ENCODE peak calls at places on chromosomes 13 and 19, in nine cellular contexts. J is CMK; N is activated CD8-positive, alpha-beta memory T cell treated with anti-CD3 and anti-CD28 coated beads for 4 hours; X is breast epithelium; L is cardiac muscle cell; G is heart left ventricle; U is activated CD4-positive, alpha-beta T cell treated with anti-CD3 and anti-CD28 coated beads, Interleukin-2, amount 50 U/mL, for 1 hour; H is immature natural killer cell; C is stimulated activated CD8-positive, alpha-beta memory T cell treated with anti-CD3 and anti-CD28 coated beads, Interleukin-2, amount 100 ng/mL, for 48 hours. W is an unnamed sample.
A peak's percentile ranks its signal among the peaks of the same experiment; 100 is the strongest.

GRCh38 chr19:991174-991931 is 7.2 kb downstream of the WDR18 start:
- DNase-seq in J (peak; percentile 39), N (peak; percentile 29), X (no peak), L (peak; percentile 54), G (peak; percentile 57), U (peak; percentile 75), H (peak; percentile 34), C (peak; percentile 73), W (no peak)

GRCh38 chr13:34223984-34224383 is 406.0 kb downstream of the RFC3 start:
- DNase-seq in J (no peak), N (no peak), X (no peak), L (no peak), G (no peak), U (no peak), H (no peak), C (no peak), W (no peak)

GRCh38 chr13:60852886-60853285 is 455.9 kb downstream of the TDRD3 start:
- DNase-seq in J (no peak), N (no peak), X (no peak), L (no peak), G (no peak), U (no peak), H (no peak), C (no peak), W (no peak)

GRCh38 chr13:25934127-25934526 is 117.7 kb downstream of the SHISA2 start:
- DNase-seq in J (no peak), N (no peak), X (no peak), L (no peak), G (no peak), U (no peak), H (no peak), C (no peak), W (no peak)

GRCh38 chr19:18967358-18968146 is 26.5 kb upstream of the HOMER3 start:
- DNase-seq in J (no peak), N (no peak), X (peak; percentile 88), L (peak; percentile 83), G (peak; percentile 62), U (no peak), H (no peak), C (no peak), W (no peak)

GRCh38 chr13:74129500-74130144 is 4.6 kb downstream of the KLF12 start:
- DNase-seq in J (peak; percentile 68), N (no peak), X (no peak), L (no peak), G (peak; percentile 29), U (peak; percentile 24), H (peak; percentile 19), C (no peak), W (no peak)

GRCh38 chr19:54204767-54205468 is 4.3 kb downstream of the RPS9 start:
- DNase-seq in J (no peak), N (no peak), X (no peak), L (no peak), G (no peak), U (no peak), H (no peak), C (no peak), W (no peak)

GRCh38 chr19:12913011-12913561 is 6.0 kb downstream of the SYCE2 start:
- DNase-seq in J (no peak), N (no peak), X (peak; percentile 85), L (peak; percentile 91), G (peak; percentile 78), U (no peak), H (no peak), C (no peak), W (no peak)

GRCh38 chr19:17865364-17866311 is 5.9 kb downstream of the RPL18A start:
- DNase-seq in J (no peak), N (no peak), X (no peak), L (no peak), G (no peak), U (no peak), H (no peak), C (no peak), W (peak; percentile 66)

GRCh38 chr19:31058676-31059075 is 290.6 kb downstream of the TSHZ3 start:
- DNase-seq in J (no peak), N (no peak), X (no peak), L (no peak), G (no peak), U (no peak), H (no peak), C (no peak), W (no peak)

GRCh38 chr19:19619849-19620210 is 1.3 kb upstream of the PBX4 start:
- DNase-seq in J (no peak), N (no peak), X (no peak), L (no peak), G (no peak), U (no peak), H (no peak), C (no peak), W (no peak)

GRCh38 chr13:110183925-110184324 is 123.0 kb downstream of the COL4A1 start:
- DNase-seq in J (no peak), N (no peak), X (no peak), L (no peak), G (no peak), U (no peak), H (no peak), C (no peak), W (no peak)

GRCh38 chr13:49124693-49125304 is 95.3 kb upstream of the MLNR start:
- DNase-seq in J (no peak), N (no peak), X (no peak), L (no peak), G (no peak), U (no peak), H (no peak), C (no peak), W (no peak)

GRCh38 chr13:112728375-112729126 is 38.7 kb downstream of the ATP11A start:
- DNase-seq in J (no peak), N (no peak), X (no peak), L (no peak), G (no peak), U (no peak), H (no peak), C (no peak), W (no peak)

GRCh38 chr13:49714757-49715156 is 23.5 kb upstream of the EBPL start:
- DNase-seq in J (no peak), N (no peak), X (no peak), L (no peak), G (no peak), U (no peak), H (no peak), C (no peak), W (no peak)

W was measured in HuH-7.